ENCODE peak calls at places on chromosome 6, in nine cellular contexts. One of them, this sample, is unnamed.
A peak's percentile ranks its signal among the peaks of the same experiment; 100 is the strongest.

GRCh38 chr6:12896208-12896733 is 179.7 kb downstream of the PHACTR1 start:
- DNase-seq in activated T-helper 1 cell treated with Interleukin-2 at 50 U/mL for 16 hours: no peak
- DNase-seq in H54: no peak
- DNase-seq in NCI-H187: no peak
- DNase-seq in GDM1: no peak
- DNase-seq in aorta: no peak
- DNase-seq in AG09319: no peak
- DNase-seq in pancreas: no peak
- DNase-seq in astrocyte of the spinal cord: no peak
- DNase-seq in this sample: no peak

GRCh38 chr6:14286144-14286543 is 168.6 kb downstream of the CD83 start:
- DNase-seq in activated T-helper 1 cell treated with Interleukin-2 at 50 U/mL for 16 hours: no peak
- DNase-seq in H54: peak; percentile 72
- DNase-seq in NCI-H187: no peak
- DNase-seq in GDM1: no peak
- DNase-seq in aorta: peak; percentile 66
- DNase-seq in AG09319: peak; percentile 68
- DNase-seq in pancreas: no peak
- DNase-seq in astrocyte of the spinal cord: peak; percentile 87
- DNase-seq in this sample: no peak

GRCh38 chr6:117506180-117506835 is 23.8 kb downstream of the DCBLD1 start:
- DNase-seq in activated T-helper 1 cell treated with Interleukin-2 at 50 U/mL for 16 hours: no peak
- DNase-seq in H54: no peak
- DNase-seq in NCI-H187: no peak
- DNase-seq in GDM1: no peak
- DNase-seq in aorta: no peak
- DNase-seq in AG09319: no peak
- DNase-seq in pancreas: no peak
- DNase-seq in astrocyte of the spinal cord: peak; percentile 81
- DNase-seq in this sample: no peak

GRCh38 chr6:169859401-169859977 is 108.1 kb downstream of the ERMARD start:
- DNase-seq in activated T-helper 1 cell treated with Interleukin-2 at 50 U/mL for 16 hours: no peak
- DNase-seq in H54: no peak
- DNase-seq in NCI-H187: no peak
- DNase-seq in GDM1: no peak
- DNase-seq in aorta: no peak
- DNase-seq in AG09319: no peak
- DNase-seq in pancreas: no peak
- DNase-seq in astrocyte of the spinal cord: no peak
- DNase-seq in this sample: no peak

GRCh38 chr6:140183881-140184280 is 809.4 kb upstream of the CITED2 start:
- DNase-seq in activated T-helper 1 cell treated with Interleukin-2 at 50 U/mL for 16 hours: no peak
- DNase-seq in H54: no peak
- DNase-seq in NCI-H187: no peak
- DNase-seq in GDM1: no peak
- DNase-seq in aorta: no peak
- DNase-seq in AG09319: no peak
- DNase-seq in pancreas: no peak
- DNase-seq in astrocyte of the spinal cord: peak; percentile 66
- DNase-seq in this sample: no peak

GRCh38 chr6:148565321-148565926 is 181.4 kb upstream of the UST start:
- DNase-seq in activated T-helper 1 cell treated with Interleukin-2 at 50 U/mL for 16 hours: no peak
- DNase-seq in H54: no peak
- DNase-seq in NCI-H187: no peak
- DNase-seq in GDM1: no peak
- DNase-seq in aorta: no peak
- DNase-seq in AG09319: no peak
- DNase-seq in pancreas: no peak
- DNase-seq in astrocyte of the spinal cord: no peak
- DNase-seq in this sample: no peak

GRCh38 chr6:30152910-30153309 is 8.1 kb downstream of the TRIM10 start:
- DNase-seq in activated T-helper 1 cell treated with Interleukin-2 at 50 U/mL for 16 hours: no peak
- DNase-seq in H54: no peak
- DNase-seq in NCI-H187: no peak
- DNase-seq in GDM1: no peak
- DNase-seq in aorta: no peak
- DNase-seq in AG09319: no peak
- DNase-seq in pancreas: no peak
- DNase-seq in astrocyte of the spinal cord: no peak
- DNase-seq in this sample: no peak

GRCh38 chr6:42618105-42618504 is 54.3 kb downstream of the UBR2 start:
- DNase-seq in activated T-helper 1 cell treated with Interleukin-2 at 50 U/mL for 16 hours: no peak
- DNase-seq in H54: no peak
- DNase-seq in NCI-H187: no peak
- DNase-seq in GDM1: no peak
- DNase-seq in aorta: no peak
- DNase-seq in AG09319: no peak
- DNase-seq in pancreas: no peak
- DNase-seq in astrocyte of the spinal cord: no peak
- DNase-seq in this sample: no peak

GRCh38 chr6:69542494-69542893 is 254.3 kb downstream of the LMBRD1 start:
- DNase-seq in activated T-helper 1 cell treated with Interleukin-2 at 50 U/mL for 16 hours: no peak
- DNase-seq in H54: no peak
- DNase-seq in NCI-H187: no peak
- DNase-seq in GDM1: no peak
- DNase-seq in aorta: no peak
- DNase-seq in AG09319: no peak
- DNase-seq in pancreas: no peak
- DNase-seq in astrocyte of the spinal cord: no peak
- DNase-seq in this sample: no peak

GRCh38 chr6:157893238-157893637 is 70.2 kb downstream of the SNX9 start:
- DNase-seq in activated T-helper 1 cell treated with Interleukin-2 at 50 U/mL for 16 hours: no peak
- DNase-seq in H54: no peak
- DNase-seq in NCI-H187: no peak
- DNase-seq in GDM1: no peak
- DNase-seq in aorta: no peak
- DNase-seq in AG09319: no peak
- DNase-seq in pancreas: no peak
- DNase-seq in astrocyte of the spinal cord: no peak
- DNase-seq in this sample: no peak

GRCh38 chr6:139370047-139370706 is 4.3 kb downstream of the CITED2 start:
- DNase-seq in activated T-helper 1 cell treated with Interleukin-2 at 50 U/mL for 16 hours: no peak
- DNase-seq in H54: no peak
- DNase-seq in NCI-H187: no peak
- DNase-seq in GDM1: no peak
- DNase-seq in aorta: no peak
- DNase-seq in AG09319: peak; percentile 32
- DNase-seq in pancreas: no peak
- DNase-seq in astrocyte of the spinal cord: peak; percentile 78
- DNase-seq in this sample: no peak

GRCh38 chr6:136890194-136890558 is 31.9 kb upstream of the SLC35D3 start:
- DNase-seq in activated T-helper 1 cell treated with Interleukin-2 at 50 U/mL for 16 hours: no peak
- DNase-seq in H54: no peak
- DNase-seq in NCI-H187: no peak
- DNase-seq in GDM1: no peak
- DNase-seq in aorta: no peak
- DNase-seq in AG09319: no peak
- DNase-seq in pancreas: no peak
- DNase-seq in astrocyte of the spinal cord: no peak
- DNase-seq in this sample: no peak

GRCh38 chr6:10481101-10481500 is 40.0 kb upstream of the GCNT2 start:
- DNase-seq in activated T-helper 1 cell treated with Interleukin-2 at 50 U/mL for 16 hours: no peak
- DNase-seq in H54: no peak
- DNase-seq in NCI-H187: no peak
- DNase-seq in GDM1: no peak
- DNase-seq in aorta: no peak
- DNase-seq in AG09319: no peak
- DNase-seq in pancreas: no peak
- DNase-seq in astrocyte of the spinal cord: no peak
- DNase-seq in this sample: no peak

GRCh38 chr6:116447052-116447451 is 14.1 kb upstream of the CALHM6 start:
- DNase-seq in activated T-helper 1 cell treated with Interleukin-2 at 50 U/mL for 16 hours: no peak
- DNase-seq in H54: no peak
- DNase-seq in NCI-H187: no peak
- DNase-seq in GDM1: no peak
- DNase-seq in aorta: no peak
- DNase-seq in AG09319: no peak
- DNase-seq in pancreas: no peak
- DNase-seq in astrocyte of the spinal cord: no peak
- DNase-seq in this sample: peak; percentile 6

GRCh38 chr6:17525637-17526036 is 74.5 kb upstream of the FAM8A1 start:
- DNase-seq in activated T-helper 1 cell treated with Interleukin-2 at 50 U/mL for 16 hours: no peak
- DNase-seq in H54: no peak
- DNase-seq in NCI-H187: no peak
- DNase-seq in GDM1: no peak
- DNase-seq in aorta: no peak
- DNase-seq in AG09319: no peak
- DNase-seq in pancreas: no peak
- DNase-seq in astrocyte of the spinal cord: no peak
- DNase-seq in this sample: no peak

GRCh38 chr6:45423111-45423900 is 45.6 kb upstream of the SUPT3H start:
- DNase-seq in activated T-helper 1 cell treated with Interleukin-2 at 50 U/mL for 16 hours: no peak
- DNase-seq in H54: no peak
- DNase-seq in NCI-H187: no peak
- DNase-seq in GDM1: no peak
- DNase-seq in aorta: peak; percentile 59
- DNase-seq in AG09319: no peak
- DNase-seq in pancreas: no peak
- DNase-seq in astrocyte of the spinal cord: no peak
- DNase-seq in this sample: no peak

GRCh38 chr6:43246301-43247114 is 3.2 kb downstream of the TTBK1 start:
- DNase-seq in activated T-helper 1 cell treated with Interleukin-2 at 50 U/mL for 16 hours: no peak
- DNase-seq in H54: peak; percentile 81
- DNase-seq in NCI-H187: peak; percentile 27
- DNase-seq in GDM1: no peak
- DNase-seq in aorta: peak; percentile 80
- DNase-seq in AG09319: no peak
- DNase-seq in pancreas: peak; percentile 81
- DNase-seq in astrocyte of the spinal cord: peak; percentile 8
- DNase-seq in this sample: peak; percentile 93

GRCh38 chr6:42845327-42845694 is 34.1 kb upstream of the RPL7L1 start:
- DNase-seq in activated T-helper 1 cell treated with Interleukin-2 at 50 U/mL for 16 hours: no peak
- DNase-seq in H54: no peak
- DNase-seq in NCI-H187: no peak
- DNase-seq in GDM1: no peak
- DNase-seq in aorta: no peak
- DNase-seq in AG09319: no peak
- DNase-seq in pancreas: no peak
- DNase-seq in astrocyte of the spinal cord: no peak
- DNase-seq in this sample: no peak

GRCh38 chr6:82237013-82237412 is 10.5 kb downstream of the IBTK start:
- DNase-seq in activated T-helper 1 cell treated with Interleukin-2 at 50 U/mL for 16 hours: no peak
- DNase-seq in H54: no peak
- DNase-seq in NCI-H187: no peak
- DNase-seq in GDM1: no peak
- DNase-seq in aorta: no peak
- DNase-seq in AG09319: no peak
- DNase-seq in pancreas: no peak
- DNase-seq in astrocyte of the spinal cord: peak; percentile 23
- DNase-seq in this sample: no peak

GRCh38 chr6:88004707-88005106 is 42.9 kb upstream of the SPACA1 start:
- DNase-seq in activated T-helper 1 cell treated with Interleukin-2 at 50 U/mL for 16 hours: no peak
- DNase-seq in H54: no peak
- DNase-seq in NCI-H187: no peak
- DNase-seq in GDM1: no peak
- DNase-seq in aorta: no peak
- DNase-seq in AG09319: no peak
- DNase-seq in pancreas: no peak
- DNase-seq in astrocyte of the spinal cord: no peak
- DNase-seq in this sample: no peak

GRCh38 chr6:16400248-16400760 is 161.9 kb downstream of the GMPR start:
- DNase-seq in activated T-helper 1 cell treated with Interleukin-2 at 50 U/mL for 16 hours: no peak
- DNase-seq in H54: no peak
- DNase-seq in NCI-H187: no peak
- DNase-seq in GDM1: no peak
- DNase-seq in aorta: no peak
- DNase-seq in AG09319: no peak
- DNase-seq in pancreas: no peak
- DNase-seq in astrocyte of the spinal cord: no peak
- DNase-seq in this sample: no peak

GRCh38 chr6:166743415-166743814 is 116.4 kb upstream of the RPS6KA2 start:
- DNase-seq in activated T-helper 1 cell treated with Interleukin-2 at 50 U/mL for 16 hours: no peak
- DNase-seq in H54: no peak
- DNase-seq in NCI-H187: peak; percentile 4
- DNase-seq in GDM1: no peak
- DNase-seq in aorta: no peak
- DNase-seq in AG09319: no peak
- DNase-seq in pancreas: no peak
- DNase-seq in astrocyte of the spinal cord: no peak
- DNase-seq in this sample: no peak

GRCh38 chr6:43781572-43781928 is 11.5 kb downstream of the VEGFA start:
- DNase-seq in activated T-helper 1 cell treated with Interleukin-2 at 50 U/mL for 16 hours: no peak
- DNase-seq in H54: no peak
- DNase-seq in NCI-H187: no peak
- DNase-seq in GDM1: no peak
- DNase-seq in aorta: no peak
- DNase-seq in AG09319: no peak
- DNase-seq in pancreas: no peak
- DNase-seq in astrocyte of the spinal cord: no peak
- DNase-seq in this sample: no peak

GRCh38 chr6:113018351-113019151 is 671.4 kb downstream of the RFPL4B start:
- DNase-seq in activated T-helper 1 cell treated with Interleukin-2 at 50 U/mL for 16 hours: no peak
- DNase-seq in H54: no peak
- DNase-seq in NCI-H187: no peak
- DNase-seq in GDM1: no peak
- DNase-seq in aorta: peak; percentile 58
- DNase-seq in AG09319: peak; percentile 77
- DNase-seq in pancreas: no peak
- DNase-seq in astrocyte of the spinal cord: peak; percentile 98
- DNase-seq in this sample: peak; percentile 50

GRCh38 chr6:144843701-144844100 is 558.6 kb downstream of the UTRN start:
- DNase-seq in activated T-helper 1 cell treated with Interleukin-2 at 50 U/mL for 16 hours: no peak
- DNase-seq in H54: no peak
- DNase-seq in NCI-H187: no peak
- DNase-seq in GDM1: no peak
- DNase-seq in aorta: no peak
- DNase-seq in AG09319: no peak
- DNase-seq in pancreas: no peak
- DNase-seq in astrocyte of the spinal cord: no peak
- DNase-seq in this sample: no peak

This sample was measured in T47D.